ENCODE peak calls at places on chromosomes 13 and 19, in seven cellular contexts. Q, I, J, E, N, W and V are unnamed samples. For H3K36me3, the result is how much of the 10 kb centered on the place peaks cover.

GRCh38 chr19:4687396-4687795 is 17.3 kb upstream of the MYDGF start:
- DNase-seq in Q (no peak), I (no peak), J (no peak), E (no peak), N (no peak), W (no peak), V (no peak)

GRCh38 chr19:35141627-35142401 is 1.2 kb upstream of the FXYD7 start:
- DNase-seq in Q (no peak), I (no peak), J (no peak), E (no peak), N (no peak), W (no peak), V (no peak)

GRCh38 chr19:51311388-51312257 is at the start of gene IGLON5:
- DNase-seq in Q (no peak), I (no peak), J (no peak), E (no peak), N (no peak), W (peak), V (no peak)

GRCh38 chr13:29748097-29748496 is 102.3 kb downstream of the UBL3 start:
- DNase-seq in Q (no peak), I (no peak), J (no peak), E (no peak), N (peak), W (no peak), V (no peak)

GRCh38 chr13:51230473-51231105 is 8.4 kb downstream of the FAM124A start:
- DNase-seq in Q (peak), I (peak), J (no peak), E (no peak), N (peak), W (no peak), V (no peak)

GRCh38 chr19:3670258-3670795 is 29.9 kb downstream of the PIP5K1C start:
- DNase-seq in Q (peak), I (peak), J (no peak), E (peak), N (peak), W (no peak), V (peak)

GRCh38 chr19:7187605-7188339 is 106.4 kb downstream of the INSR start:
- DNase-seq in Q (no peak), I (no peak), J (no peak), E (peak), N (no peak), W (no peak), V (no peak)

GRCh38 chr13:82758056-82758455 is 1124.2 kb downstream of the SLITRK1 start:
- DNase-seq in Q (no peak), I (peak), J (no peak), E (no peak), N (no peak), W (no peak), V (no peak)

GRCh38 chr13:66114127-66114526 is 1116.0 kb downstream of the PCDH9 start:
- DNase-seq in Q (no peak), I (peak), J (no peak), E (no peak), N (no peak), W (no peak), V (no peak)

GRCh38 chr13:66994097-66994496 is 236.0 kb downstream of the PCDH9 start:
- DNase-seq in Q (peak), I (peak), J (no peak), E (peak), N (peak), W (peak), V (peak)

GRCh38 chr13:98141938-98142426 is 912 bp upstream of the FARP1 start:
- DNase-seq in Q (peak), I (no peak), J (no peak), E (peak), N (peak), W (peak), V (no peak)

GRCh38 chr19:49361438-49362047 is 673 bp downstream of the TEAD2 start:
- DNase-seq in Q (peak), I (peak), J (no peak), E (peak), N (peak), W (peak), V (no peak)

GRCh38 chr13:66506979-66507378 is 723.2 kb downstream of the PCDH9 start:
- DNase-seq in Q (no peak), I (peak), J (no peak), E (no peak), N (no peak), W (no peak), V (no peak)

GRCh38 chr19:6610934-6611370 is 20.0 kb upstream of the CD70 start:
- DNase-seq in Q (no peak), I (peak), J (no peak), E (no peak), N (no peak), W (no peak), V (peak)

GRCh38 chr19:38457690-38458405 is 24.4 kb downstream of the RYR1 start:
- DNase-seq in Q (no peak), I (no peak), J (no peak), E (no peak), N (no peak), W (no peak), V (no peak)

GRCh38 chr13:30710442-30710841 is 24.9 kb upstream of the ALOX5AP start:
- DNase-seq in Q (no peak), I (no peak), J (no peak), E (no peak), N (no peak), W (no peak), V (no peak)

GRCh38 chr19:28727133-28727834 is 485.7 kb downstream of the UQCRFS1 start:
- DNase-seq in Q (peak), I (no peak), J (no peak), E (no peak), N (no peak), W (peak), V (no peak)

GRCh38 chr19:5091576-5092215 is 122.8 kb downstream of the KDM4B start:
- DNase-seq in Q (no peak), I (no peak), J (no peak), E (no peak), N (no peak), W (no peak), V (no peak)

GRCh38 chr19:21328402-21328801 is 808 bp downstream of the ZNF708 start:
- DNase-seq in Q (no peak), I (no peak), J (no peak), E (no peak), N (no peak), W (no peak), V (no peak)

GRCh38 chr13:42369071-42369795 is 97.3 kb downstream of the AKAP11 start:
- DNase-seq in Q (no peak), I (no peak), J (no peak), E (no peak), N (no peak), W (no peak), V (no peak)

GRCh38 chr13:23755040-23755439 is 134.2 kb downstream of the MIPEP start:
- DNase-seq in Q (no peak), I (no peak), J (no peak), E (no peak), N (no peak), W (no peak), V (no peak)

GRCh38 chr13:52447354-52447753 is 3.1 kb downstream of the VPS36 start:
- DNase-seq in Q (no peak), I (peak), J (no peak), E (no peak), N (no peak), W (no peak), V (no peak)

GRCh38 chr19:2167896-2168618 is 4.3 kb downstream of the DOT1L start:
- DNase-seq in Q (peak), I (peak), J (no peak), E (no peak), N (peak), W (peak), V (no peak)

GRCh38 chr13:113182046-113182445 is 23.6 kb downstream of the PROZ start:
- DNase-seq in Q (no peak), I (no peak), J (no peak), E (no peak), N (no peak), W (no peak), V (no peak)

GRCh38 chr19:33416307-33417215 is 43.1 kb downstream of the CEBPG start:
- DNase-seq in Q (peak), I (peak), J (no peak), E (peak), N (peak), W (no peak), V (peak)

GRCh38 chr13:94020426-94020825 is 459.1 kb downstream of the DCT start:
- DNase-seq in Q (no peak), I (no peak), J (no peak), E (no peak), N (no peak), W (no peak), V (no peak)

GRCh38 chr19:369256-369655 is 24.7 kb upstream of the MIER2 start:
- DNase-seq in Q (no peak), I (no peak), J (no peak), E (no peak), N (no peak), W (peak), V (no peak)

GRCh38 chr13:28499579-28499978 is 4.7 kb upstream of the FLT1 start:
- DNase-seq in Q (no peak), I (peak), J (no peak), E (no peak), N (no peak), W (no peak), V (no peak)

GRCh38 chr13:111491659-111492058 is 171.2 kb downstream of the TEX29 start:
- DNase-seq in Q (no peak), I (no peak), J (no peak), E (no peak), N (no peak), W (no peak), V (no peak)

DNA sequence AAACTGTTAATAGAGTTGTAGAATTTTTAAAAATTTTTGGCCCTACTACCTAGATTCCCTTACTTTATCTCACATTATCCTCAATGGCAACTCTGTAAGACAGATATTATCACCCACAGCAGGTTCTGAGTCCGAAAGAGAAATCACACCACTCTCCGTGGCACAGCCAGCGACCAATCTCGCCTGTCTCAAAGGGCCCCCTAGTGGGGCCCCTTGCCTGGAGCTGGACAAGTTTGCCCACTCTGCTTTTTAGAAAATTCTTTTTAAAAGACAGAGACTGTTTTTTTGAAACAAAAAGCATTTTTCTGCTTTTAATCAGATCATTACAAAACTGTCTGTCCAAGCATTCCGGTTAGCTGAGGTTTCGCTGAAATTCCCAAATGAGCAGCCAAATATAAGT is 21.7 kb downstream of the PHF11 start:
- DNase-seq in Q (peak), I (no peak), J (no peak), E (no peak), N (no peak), W (no peak), V (no peak)
- TF ChIP-seq CTCF in Q (no peak), I (peak), J (peak), E (no peak), N (no peak), W (no peak), V (peak)

GRCh38 chr19:46355234-46355990 is 8.5 kb downstream of the PPP5C start:
- DNase-seq in Q (no peak), I (no peak), J (no peak), E (no peak), N (no peak), W (no peak), V (no peak)
- H3K36me3 ChIP-seq in Q (under half), I (under half), J (under half), E (under half), N (under half), W (under half), V (under half)

GRCh38 chr19:40529093-40529954 is 47.3 kb upstream of the SHKBP1 start:
- DNase-seq in Q (peak), I (peak), J (peak), E (peak), N (peak), W (peak), V (peak)

GRCh38 chr19:40533508-40533907 is 43.2 kb upstream of the SHKBP1 start:
- DNase-seq in Q (no peak), I (no peak), J (no peak), E (no peak), N (no peak), W (no peak), V (no peak)

GRCh38 chr19:40528078-40528477 is 48.6 kb upstream of the SHKBP1 start:
- DNase-seq in Q (no peak), I (no peak), J (no peak), E (no peak), N (no peak), W (no peak), V (no peak)

GRCh38 chr19:40528533-40529092 is 48.1 kb upstream of the SHKBP1 start:
- DNase-seq in Q (no peak), I (no peak), J (no peak), E (no peak), N (no peak), W (no peak), V (no peak)

GRCh38 chr19:40530091-40530901 is 46.4 kb upstream of the SHKBP1 start:
- DNase-seq in Q (peak), I (no peak), J (no peak), E (peak), N (peak), W (no peak), V (no peak)
- TF ChIP-seq CTCF in Q (peak), I (peak), J (peak), E (no peak), N (no peak), W (no peak), V (peak)

GRCh38 chr19:41303941-41304340 is 6.0 kb upstream of the CCDC97 start:
- DNase-seq in Q (no peak), I (no peak), J (no peak), E (no peak), N (no peak), W (no peak), V (no peak)

GRCh38 chr19:41307090-41307875 is 2.7 kb upstream of the CCDC97 start:
- DNase-seq in Q (no peak), I (no peak), J (no peak), E (no peak), N (no peak), W (no peak), V (no peak)

GRCh38 chr19:41304706-41305483 is 5.1 kb upstream of the CCDC97 start:
- DNase-seq in Q (no peak), I (no peak), J (no peak), E (no peak), N (no peak), W (no peak), V (no peak)

GRCh38 chr19:41306394-41306793 is 3.6 kb upstream of the CCDC97 start:
- DNase-seq in Q (no peak), I (no peak), J (no peak), E (no peak), N (no peak), W (no peak), V (no peak)

GRCh38 chr19:41305923-41306322 is 4.0 kb upstream of the CCDC97 start:
- DNase-seq in Q (no peak), I (no peak), J (no peak), E (no peak), N (no peak), W (no peak), V (no peak)
- H3K36me3 ChIP-seq in Q (under half), I (half or more), J (under half), E (half or more), N (under half), W (half or more), V (under half)

DNA sequence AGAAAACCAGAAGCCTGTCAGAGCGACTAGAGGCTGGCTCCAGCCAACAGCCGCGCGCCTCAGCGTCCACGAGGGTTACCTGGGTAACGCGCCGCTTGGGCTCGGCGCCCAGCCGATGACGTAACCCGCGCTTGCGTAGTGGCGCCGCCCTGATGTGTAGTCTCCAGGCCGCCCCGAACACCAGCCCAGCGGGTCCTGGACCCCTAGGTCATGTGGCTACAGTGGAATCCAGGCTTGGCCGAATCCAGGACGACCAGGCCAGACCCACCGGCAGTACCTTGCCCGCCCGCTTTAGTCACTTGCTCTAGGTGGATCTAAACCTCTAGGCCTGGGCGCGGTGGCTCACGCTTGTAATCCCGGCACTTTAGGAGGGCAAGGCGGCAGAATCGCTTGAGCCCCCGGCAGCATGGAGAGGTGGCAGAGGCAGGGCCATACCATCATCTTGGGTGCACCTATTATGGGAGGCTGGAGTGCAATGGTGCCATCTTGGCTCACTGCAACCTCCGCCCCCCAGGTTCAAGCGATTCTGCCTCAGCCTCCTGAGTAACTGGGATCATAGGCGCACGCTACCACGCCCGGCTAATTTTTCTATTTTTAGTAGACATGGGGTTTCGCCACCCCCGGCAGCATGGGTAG is 7.2 kb upstream of the ZNF606 start:
- DNase-seq in Q (peak), I (peak), J (no peak), E (peak), N (peak), W (peak), V (peak)
- TF ChIP-seq CTCF in Q (no peak), I (no peak), J (no peak), E (no peak), N (no peak), W (no peak), V (no peak)

GRCh38 chr19:19334989-19335344 is 14.3 kb downstream of the MAU2 start:
- DNase-seq in Q (no peak), I (no peak), J (no peak), E (no peak), N (no peak), W (no peak), V (no peak)
- H3K36me3 ChIP-seq in Q (under half), I (half or more), J (under half), E (half or more), N (under half), W (half or more), V (under half)

DNA sequence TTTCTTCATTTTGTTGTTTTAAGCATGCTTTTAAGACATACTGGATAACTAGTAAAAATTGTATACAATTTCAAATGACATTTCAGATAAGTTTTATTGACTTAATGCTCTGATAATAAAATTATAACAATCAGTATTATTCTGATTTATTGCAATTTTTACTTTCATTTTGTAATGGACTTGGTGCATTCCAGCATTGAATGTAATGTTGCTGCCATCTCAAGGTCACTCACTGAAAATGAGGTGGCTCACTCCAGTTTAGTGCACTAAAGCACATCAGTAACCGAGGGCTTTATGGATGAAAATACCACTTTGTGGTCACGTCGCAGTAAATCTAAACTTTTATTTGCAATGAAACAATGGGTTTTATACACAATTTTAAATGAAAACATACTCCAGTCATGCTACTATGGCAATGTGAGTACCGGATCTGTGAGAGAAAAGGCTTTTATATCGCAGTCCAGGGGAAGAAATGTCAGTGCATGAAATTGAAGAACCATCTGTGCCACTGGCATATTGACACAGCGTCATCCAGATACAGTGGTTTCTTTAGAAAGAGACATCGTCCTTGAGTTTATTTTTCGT is 20.7 kb upstream of the ZNF507 start:
- DNase-seq in Q (no peak), I (peak), J (no peak), E (no peak), N (no peak), W (no peak), V (no peak)
- TF ChIP-seq CTCF in Q (no peak), I (peak), J (peak), E (no peak), N (no peak), W (no peak), V (no peak)

GRCh38 chr19:53172892-53173291 is 14.0 kb upstream of the ZNF347 start:
- DNase-seq in Q (no peak), I (peak), J (no peak), E (no peak), N (no peak), W (no peak), V (no peak)
- H3K36me3 ChIP-seq in Q (under half), I (under half), J (under half), E (under half), N (under half), W (under half), V (under half)

GRCh38 chr19:17718988-17719711 is at the start of gene MAP1S:
- DNase-seq in Q (peak), I (peak), J (peak), E (peak), N (peak), W (peak), V (no peak)

GRCh38 chr19:17720487-17720839 is 1.2 kb downstream of the MAP1S start:
- DNase-seq in Q (no peak), I (no peak), J (no peak), E (no peak), N (no peak), W (no peak), V (no peak)

GRCh38 chr19:17719730-17720486 is 628 bp downstream of the MAP1S start:
- DNase-seq in Q (peak), I (no peak), J (no peak), E (peak), N (peak), W (peak), V (no peak)

GRCh38 chr19:17716309-17716929 is 2.9 kb upstream of the MAP1S start:
- DNase-seq in Q (no peak), I (no peak), J (no peak), E (no peak), N (no peak), W (no peak), V (no peak)

DNA sequence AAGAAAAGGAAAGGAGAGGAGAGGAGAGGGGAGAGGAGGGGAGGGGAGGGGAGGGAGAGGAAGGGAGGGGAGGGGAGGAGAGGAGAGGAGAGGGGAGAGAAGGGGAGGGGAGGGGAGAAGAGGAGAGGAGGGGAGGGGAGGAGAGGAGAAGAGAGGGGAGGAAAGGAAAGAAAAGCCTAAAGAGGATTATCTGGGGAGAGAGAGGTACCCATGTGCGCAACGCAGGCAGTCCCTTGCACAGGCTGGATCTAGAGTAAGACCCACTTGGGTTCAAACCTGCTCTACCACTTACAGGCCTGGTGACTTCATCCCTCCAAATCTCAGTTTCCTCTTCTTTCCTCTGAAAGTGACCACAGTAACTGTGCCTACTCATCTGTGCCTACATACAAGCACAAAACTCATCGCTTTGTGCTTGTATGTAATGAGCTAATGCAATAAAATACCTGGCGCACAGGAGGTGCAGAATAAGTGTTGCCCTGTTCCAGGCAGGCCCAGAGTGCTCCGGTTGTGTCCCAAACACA is 753 bp upstream of the MAP1S start:
- DNase-seq in Q (no peak), I (no peak), J (no peak), E (no peak), N (no peak), W (no peak), V (no peak)
- TF ChIP-seq CTCF in Q (no peak), I (no peak), J (no peak), E (no peak), N (no peak), W (no peak), V (no peak)